ENCODE peak calls at places on chromosomes 5 and 9, in five cellular contexts. One of them, this sample, is unnamed.

GRCh38 chr5:115530426-115530825 is 14.1 kb downstream of the FEM1C start:
- DNase-seq in colonic mucosa: no peak
- DNase-seq in AG04450: no peak
- DNase-seq in RWPE1: peak
- DNase-seq in transverse colon: no peak
- DNase-seq in this sample: no peak

GRCh38 chr5:180330810-180331646 is 22.1 kb downstream of the GFPT2 start:
- DNase-seq in colonic mucosa: peak
- DNase-seq in AG04450: peak
- DNase-seq in RWPE1: peak
- DNase-seq in transverse colon: peak
- DNase-seq in this sample: no peak

GRCh38 chr5:153974131-153974812 is 64.4 kb downstream of the FAM114A2 start:
- DNase-seq in colonic mucosa: no peak
- DNase-seq in AG04450: peak
- DNase-seq in RWPE1: peak
- DNase-seq in transverse colon: peak
- DNase-seq in this sample: peak

GRCh38 chr5:119176785-119177184 is 105.9 kb downstream of the DMXL1 start:
- DNase-seq in colonic mucosa: no peak
- DNase-seq in AG04450: no peak
- DNase-seq in RWPE1: no peak
- DNase-seq in transverse colon: no peak
- DNase-seq in this sample: no peak

GRCh38 chr9:85900504-85901201 is 40.3 kb upstream of the NAA35 start:
- DNase-seq in colonic mucosa: peak
- DNase-seq in AG04450: peak
- DNase-seq in RWPE1: peak
- DNase-seq in transverse colon: peak
- DNase-seq in this sample: peak

GRCh38 chr5:140882591-140882899 is 621 bp downstream of the PCDHA13 start:
- DNase-seq in colonic mucosa: no peak
- DNase-seq in AG04450: no peak
- DNase-seq in RWPE1: peak
- DNase-seq in transverse colon: no peak
- DNase-seq in this sample: no peak

GRCh38 chr9:113446323-113446740 is 17.2 kb upstream of the RGS3 start:
- DNase-seq in colonic mucosa: no peak
- DNase-seq in AG04450: no peak
- DNase-seq in RWPE1: peak
- DNase-seq in transverse colon: no peak
- DNase-seq in this sample: peak

GRCh38 chr9:85001925-85002324 is 332.4 kb downstream of the NTRK2 start:
- DNase-seq in colonic mucosa: no peak
- DNase-seq in AG04450: no peak
- DNase-seq in RWPE1: no peak
- DNase-seq in transverse colon: no peak
- DNase-seq in this sample: no peak

GRCh38 chr5:4420177-4420576 is 720.0 kb upstream of the ADAMTS16 start:
- DNase-seq in colonic mucosa: no peak
- DNase-seq in AG04450: no peak
- DNase-seq in RWPE1: no peak
- DNase-seq in transverse colon: no peak
- DNase-seq in this sample: no peak

GRCh38 chr5:115398726-115399125 is 102.3 kb upstream of the CCDC112 start:
- DNase-seq in colonic mucosa: no peak
- DNase-seq in AG04450: peak
- DNase-seq in RWPE1: no peak
- DNase-seq in transverse colon: no peak
- DNase-seq in this sample: no peak

GRCh38 chr5:139543423-139543991 is 17.6 kb upstream of the UBE2D2 start:
- DNase-seq in colonic mucosa: peak
- DNase-seq in AG04450: no peak
- DNase-seq in RWPE1: no peak
- DNase-seq in transverse colon: peak
- DNase-seq in this sample: peak

GRCh38 chr5:129474544-129474943 is 14.4 kb downstream of the ADAMTS19 start:
- DNase-seq in colonic mucosa: no peak
- DNase-seq in AG04450: no peak
- DNase-seq in RWPE1: no peak
- DNase-seq in transverse colon: no peak
- DNase-seq in this sample: no peak

GRCh38 chr5:81435023-81435422 is 41.1 kb upstream of the ACOT12 start:
- DNase-seq in colonic mucosa: no peak
- DNase-seq in AG04450: no peak
- DNase-seq in RWPE1: no peak
- DNase-seq in transverse colon: no peak
- DNase-seq in this sample: no peak

GRCh38 chr5:176848651-176849050 is 38.3 kb downstream of the UNC5A start:
- DNase-seq in colonic mucosa: no peak
- DNase-seq in AG04450: no peak
- DNase-seq in RWPE1: no peak
- DNase-seq in transverse colon: no peak
- DNase-seq in this sample: no peak

GRCh38 chr5:88190106-88190834 is 78.4 kb downstream of the TMEM161B start:
- DNase-seq in colonic mucosa: no peak
- DNase-seq in AG04450: no peak
- DNase-seq in RWPE1: no peak
- DNase-seq in transverse colon: no peak
- DNase-seq in this sample: peak

GRCh38 chr9:108565651-108566378 is 290.0 kb downstream of the ACTL7B start:
- DNase-seq in colonic mucosa: peak
- DNase-seq in AG04450: peak
- DNase-seq in RWPE1: peak
- DNase-seq in transverse colon: peak
- DNase-seq in this sample: no peak

GRCh38 chr9:35105571-35106342 is 2.8 kb upstream of the STOML2 start:
- DNase-seq in colonic mucosa: no peak
- DNase-seq in AG04450: no peak
- DNase-seq in RWPE1: no peak
- DNase-seq in transverse colon: no peak
- DNase-seq in this sample: no peak

GRCh38 chr5:133289686-133290367 is 238.0 kb downstream of the HSPA4 start:
- DNase-seq in colonic mucosa: no peak
- DNase-seq in AG04450: no peak
- DNase-seq in RWPE1: peak
- DNase-seq in transverse colon: no peak
- DNase-seq in this sample: no peak

GRCh38 chr5:34684980-34685352 is 28.8 kb downstream of the RAI14 start:
- DNase-seq in colonic mucosa: no peak
- DNase-seq in AG04450: no peak
- DNase-seq in RWPE1: no peak
- DNase-seq in transverse colon: no peak
- DNase-seq in this sample: no peak

GRCh38 chr5:142958933-142959682 is 188.9 kb downstream of the ARHGAP26 start:
- DNase-seq in colonic mucosa: no peak
- DNase-seq in AG04450: no peak
- DNase-seq in RWPE1: no peak
- DNase-seq in transverse colon: no peak
- DNase-seq in this sample: no peak
- H3K27ac ChIP-seq in colonic mucosa: no peak
- H3K27ac ChIP-seq in AG04450: no peak
- H3K27ac ChIP-seq in RWPE1: no peak
- H3K27ac ChIP-seq in transverse colon: no peak
- H3K27ac ChIP-seq in this sample: no peak

GRCh38 chr5:172935096-172935495 is 24.1 kb upstream of the RPL26L1 start:
- DNase-seq in colonic mucosa: no peak
- DNase-seq in AG04450: no peak
- DNase-seq in RWPE1: no peak
- DNase-seq in transverse colon: no peak
- DNase-seq in this sample: no peak
- H3K27ac ChIP-seq in colonic mucosa: no peak
- H3K27ac ChIP-seq in AG04450: no peak
- H3K27ac ChIP-seq in RWPE1: peak
- H3K27ac ChIP-seq in transverse colon: no peak
- H3K27ac ChIP-seq in this sample: no peak

DNA sequence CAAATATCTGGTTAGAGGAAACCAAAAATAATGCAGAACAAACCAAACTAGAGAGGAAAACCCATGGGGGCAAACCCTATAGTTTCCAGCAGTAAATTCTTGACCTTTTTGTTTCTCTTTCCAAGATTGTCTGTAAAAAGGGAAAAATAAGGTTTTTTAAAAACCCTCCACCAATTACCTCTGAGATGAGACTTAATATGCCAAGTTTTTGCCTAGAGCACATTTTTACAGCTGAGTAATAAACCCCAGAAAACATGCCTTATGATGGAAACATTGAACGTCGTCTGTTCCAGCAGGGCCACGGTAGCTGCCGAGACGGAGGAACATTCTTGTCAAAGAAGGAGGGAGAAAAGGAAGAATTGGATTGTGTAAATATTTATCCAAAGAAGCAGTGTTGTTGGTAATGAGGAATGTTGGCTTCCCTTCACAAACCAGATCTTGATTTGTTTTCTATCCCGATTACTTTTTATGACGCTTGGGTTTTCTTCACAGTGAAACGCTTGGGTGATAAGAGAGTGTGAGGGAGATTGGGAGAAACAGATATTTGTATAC is 17.3 kb upstream of the MSX2 start:
- DNase-seq in colonic mucosa: no peak
- DNase-seq in AG04450: peak
- DNase-seq in RWPE1: no peak
- DNase-seq in transverse colon: no peak
- DNase-seq in this sample: no peak
- H3K27ac ChIP-seq in colonic mucosa: no peak
- H3K27ac ChIP-seq in AG04450: no peak
- H3K27ac ChIP-seq in RWPE1: no peak
- H3K27ac ChIP-seq in transverse colon: no peak
- H3K27ac ChIP-seq in this sample: no peak

DNA sequence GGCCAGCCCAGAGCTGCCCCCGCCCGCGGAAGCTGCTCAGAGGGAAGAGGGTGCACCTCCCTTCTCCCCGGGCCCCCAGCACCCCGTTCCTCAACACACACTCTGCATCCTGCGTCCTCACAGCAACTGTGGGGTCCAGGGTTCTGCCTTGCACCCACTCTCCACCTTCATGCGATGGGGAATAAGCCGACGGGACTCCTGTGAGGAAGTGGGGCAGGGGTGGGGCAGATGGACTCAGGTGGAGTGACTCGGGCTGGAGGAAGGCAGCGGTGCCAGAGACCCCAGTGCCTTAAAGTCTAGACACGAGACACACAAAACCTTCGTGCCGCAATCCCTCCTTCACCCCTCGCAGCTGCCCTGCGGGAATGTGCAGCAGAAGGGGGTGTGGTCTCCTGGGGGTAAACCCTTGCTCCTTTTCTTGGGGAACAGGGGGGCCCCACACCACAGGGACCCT is 8.6 kb downstream of the BRD3 start:
- DNase-seq in colonic mucosa: peak
- DNase-seq in AG04450: no peak
- DNase-seq in RWPE1: no peak
- DNase-seq in transverse colon: peak
- DNase-seq in this sample: no peak
- H3K27ac ChIP-seq in colonic mucosa: no peak
- H3K27ac ChIP-seq in AG04450: no peak
- H3K27ac ChIP-seq in RWPE1: peak
- H3K27ac ChIP-seq in transverse colon: no peak
- H3K27ac ChIP-seq in this sample: no peak